ENCODE peak calls at places on chromosomes 1 and 21, in nine cellular contexts. One of them, this sample, is unnamed.

GRCh38 chr1:28417441-28418277 is 48.1 kb downstream of the PHACTR4 start:
- DNase-seq in fibroblast of mammary gland: peak
- DNase-seq in tibial nerve: no peak
- DNase-seq in HCT116: peak
- DNase-seq in thyroid gland: no peak
- DNase-seq in IMR-90: peak
- DNase-seq in B cell: no peak
- DNase-seq in progenitor cell of endocrine pancreas: no peak
- DNase-seq in pancreas: peak
- DNase-seq in this sample: no peak

GRCh38 chr1:187129132-187129531 is 300.4 kb downstream of the PLA2G4A start:
- DNase-seq in HCT116: no peak
- DNase-seq in pancreas: no peak
- DNase-seq in IMR-90: no peak
- DNase-seq in tibial nerve: no peak
- DNase-seq in B cell: no peak
- DNase-seq in fibroblast of mammary gland: no peak
- DNase-seq in progenitor cell of endocrine pancreas: no peak
- DNase-seq in thyroid gland: no peak
- DNase-seq in this sample: no peak

GRCh38 chr1:180043785-180044184 is 89.2 kb downstream of the CEP350 start:
- DNase-seq in HCT116: no peak
- DNase-seq in thyroid gland: no peak
- DNase-seq in progenitor cell of endocrine pancreas: no peak
- DNase-seq in fibroblast of mammary gland: no peak
- DNase-seq in pancreas: no peak
- DNase-seq in IMR-90: no peak
- DNase-seq in B cell: no peak
- DNase-seq in tibial nerve: no peak
- DNase-seq in this sample: no peak

GRCh38 chr1:228786361-228787129 is 51.3 kb downstream of the RHOU start:
- DNase-seq in pancreas: no peak
- DNase-seq in B cell: no peak
- DNase-seq in tibial nerve: no peak
- DNase-seq in thyroid gland: no peak
- DNase-seq in IMR-90: no peak
- DNase-seq in fibroblast of mammary gland: no peak
- DNase-seq in HCT116: no peak
- DNase-seq in progenitor cell of endocrine pancreas: no peak
- DNase-seq in this sample: no peak

GRCh38 chr1:172818841-172819527 is 160.1 kb downstream of the FASLG start:
- DNase-seq in B cell: peak
- DNase-seq in IMR-90: no peak
- DNase-seq in tibial nerve: no peak
- DNase-seq in fibroblast of mammary gland: peak
- DNase-seq in pancreas: no peak
- DNase-seq in HCT116: no peak
- DNase-seq in progenitor cell of endocrine pancreas: no peak
- DNase-seq in thyroid gland: no peak
- DNase-seq in this sample: no peak

GRCh38 chr1:17452686-17453085 is 13.2 kb upstream of the RCC2 start:
- DNase-seq in tibial nerve: no peak
- DNase-seq in progenitor cell of endocrine pancreas: no peak
- DNase-seq in fibroblast of mammary gland: no peak
- DNase-seq in IMR-90: no peak
- DNase-seq in B cell: no peak
- DNase-seq in pancreas: no peak
- DNase-seq in thyroid gland: no peak
- DNase-seq in HCT116: no peak
- DNase-seq in this sample: no peak

GRCh38 chr1:53130878-53131589 is 11.4 kb downstream of the SLC1A7 start:
- DNase-seq in pancreas: no peak
- DNase-seq in fibroblast of mammary gland: no peak
- DNase-seq in IMR-90: no peak
- DNase-seq in B cell: no peak
- DNase-seq in thyroid gland: no peak
- DNase-seq in HCT116: no peak
- DNase-seq in progenitor cell of endocrine pancreas: no peak
- DNase-seq in tibial nerve: no peak
- DNase-seq in this sample: no peak

GRCh38 chr21:31750843-31751242 is 18.9 kb upstream of the SCAF4 start:
- DNase-seq in HCT116: peak
- DNase-seq in B cell: no peak
- DNase-seq in thyroid gland: no peak
- DNase-seq in progenitor cell of endocrine pancreas: no peak
- DNase-seq in fibroblast of mammary gland: peak
- DNase-seq in tibial nerve: no peak
- DNase-seq in IMR-90: peak
- DNase-seq in pancreas: no peak
- DNase-seq in this sample: no peak

GRCh38 chr1:15110867-15111230 is 42.7 kb upstream of the TMEM51 start:
- DNase-seq in B cell: no peak
- DNase-seq in fibroblast of mammary gland: no peak
- DNase-seq in tibial nerve: no peak
- DNase-seq in progenitor cell of endocrine pancreas: no peak
- DNase-seq in thyroid gland: no peak
- DNase-seq in pancreas: no peak
- DNase-seq in HCT116: no peak
- DNase-seq in IMR-90: no peak
- DNase-seq in this sample: no peak

GRCh38 chr1:211328084-211328694 is 1.6 kb downstream of the TRAF5 start:
- DNase-seq in IMR-90: no peak
- DNase-seq in tibial nerve: no peak
- DNase-seq in thyroid gland: no peak
- DNase-seq in B cell: no peak
- DNase-seq in progenitor cell of endocrine pancreas: no peak
- DNase-seq in pancreas: no peak
- DNase-seq in HCT116: no peak
- DNase-seq in fibroblast of mammary gland: no peak
- DNase-seq in this sample: no peak

GRCh38 chr1:115429884-115430283 is 91.8 kb upstream of the NGF start:
- DNase-seq in thyroid gland: no peak
- DNase-seq in fibroblast of mammary gland: peak
- DNase-seq in pancreas: no peak
- DNase-seq in progenitor cell of endocrine pancreas: no peak
- DNase-seq in B cell: no peak
- DNase-seq in tibial nerve: no peak
- DNase-seq in HCT116: no peak
- DNase-seq in IMR-90: peak
- DNase-seq in this sample: no peak

GRCh38 chr1:119737040-119737682 is 25.4 kb downstream of the PHGDH start:
- DNase-seq in fibroblast of mammary gland: no peak
- DNase-seq in progenitor cell of endocrine pancreas: peak
- DNase-seq in tibial nerve: no peak
- DNase-seq in thyroid gland: peak
- DNase-seq in IMR-90: no peak
- DNase-seq in pancreas: peak
- DNase-seq in B cell: no peak
- DNase-seq in HCT116: no peak
- DNase-seq in this sample: no peak

GRCh38 chr1:10980841-10981727 is 31.4 kb upstream of the TARDBP start:
- DNase-seq in progenitor cell of endocrine pancreas: no peak
- DNase-seq in pancreas: no peak
- DNase-seq in fibroblast of mammary gland: peak
- DNase-seq in IMR-90: no peak
- DNase-seq in thyroid gland: peak
- DNase-seq in HCT116: no peak
- DNase-seq in B cell: no peak
- DNase-seq in tibial nerve: peak
- DNase-seq in this sample: no peak

GRCh38 chr1:236030572-236030971 is 34.3 kb downstream of the NID1 start:
- DNase-seq in pancreas: no peak
- DNase-seq in progenitor cell of endocrine pancreas: no peak
- DNase-seq in IMR-90: peak
- DNase-seq in thyroid gland: no peak
- DNase-seq in fibroblast of mammary gland: no peak
- DNase-seq in HCT116: no peak
- DNase-seq in B cell: no peak
- DNase-seq in tibial nerve: no peak
- DNase-seq in this sample: no peak

GRCh38 chr1:207838156-207839082 is 72.5 kb downstream of the CD34 start:
- DNase-seq in fibroblast of mammary gland: peak
- DNase-seq in B cell: no peak
- DNase-seq in pancreas: peak
- DNase-seq in IMR-90: no peak
- DNase-seq in tibial nerve: no peak
- DNase-seq in HCT116: no peak
- DNase-seq in progenitor cell of endocrine pancreas: no peak
- DNase-seq in thyroid gland: peak
- DNase-seq in this sample: no peak

GRCh38 chr21:42379425-42380215 is 13.3 kb upstream of the TFF1 start:
- DNase-seq in fibroblast of mammary gland: no peak
- DNase-seq in B cell: no peak
- DNase-seq in HCT116: no peak
- DNase-seq in IMR-90: no peak
- DNase-seq in pancreas: no peak
- DNase-seq in progenitor cell of endocrine pancreas: no peak
- DNase-seq in thyroid gland: no peak
- DNase-seq in tibial nerve: no peak
- DNase-seq in this sample: no peak

GRCh38 chr1:163315773-163316374 is 5.9 kb upstream of the NUF2 start:
- DNase-seq in tibial nerve: no peak
- DNase-seq in progenitor cell of endocrine pancreas: no peak
- DNase-seq in fibroblast of mammary gland: peak
- DNase-seq in B cell: no peak
- DNase-seq in thyroid gland: no peak
- DNase-seq in HCT116: no peak
- DNase-seq in IMR-90: peak
- DNase-seq in pancreas: no peak
- DNase-seq in this sample: no peak

GRCh38 chr1:78830321-78830720 is 176.2 kb downstream of the ADGRL4 start:
- DNase-seq in progenitor cell of endocrine pancreas: no peak
- DNase-seq in tibial nerve: no peak
- DNase-seq in thyroid gland: no peak
- DNase-seq in B cell: no peak
- DNase-seq in IMR-90: no peak
- DNase-seq in HCT116: no peak
- DNase-seq in pancreas: no peak
- DNase-seq in fibroblast of mammary gland: no peak
- DNase-seq in this sample: no peak

GRCh38 chr1:244077473-244078220 is 26.6 kb downstream of the ZBTB18 start:
- DNase-seq in pancreas: no peak
- DNase-seq in progenitor cell of endocrine pancreas: no peak
- DNase-seq in B cell: peak
- DNase-seq in HCT116: no peak
- DNase-seq in tibial nerve: no peak
- DNase-seq in fibroblast of mammary gland: no peak
- DNase-seq in IMR-90: no peak
- DNase-seq in thyroid gland: no peak
- DNase-seq in this sample: peak

GRCh38 chr1:17060129-17060868 is 6.5 kb upstream of the SDHB start:
- DNase-seq in tibial nerve: no peak
- DNase-seq in fibroblast of mammary gland: peak
- DNase-seq in progenitor cell of endocrine pancreas: no peak
- DNase-seq in HCT116: no peak
- DNase-seq in IMR-90: no peak
- DNase-seq in pancreas: no peak
- DNase-seq in thyroid gland: no peak
- DNase-seq in B cell: no peak
- DNase-seq in this sample: no peak

GRCh38 chr1:220378571-220379302 is 106.5 kb upstream of the RAB3GAP2 start:
- DNase-seq in thyroid gland: no peak
- DNase-seq in progenitor cell of endocrine pancreas: no peak
- DNase-seq in pancreas: no peak
- DNase-seq in IMR-90: no peak
- DNase-seq in B cell: no peak
- DNase-seq in HCT116: no peak
- DNase-seq in tibial nerve: no peak
- DNase-seq in fibroblast of mammary gland: no peak
- DNase-seq in this sample: no peak

GRCh38 chr1:204216236-204216635 is 2.4 kb upstream of the GOLT1A start:
- DNase-seq in tibial nerve: no peak
- DNase-seq in pancreas: no peak
- DNase-seq in fibroblast of mammary gland: no peak
- DNase-seq in B cell: no peak
- DNase-seq in IMR-90: no peak
- DNase-seq in thyroid gland: no peak
- DNase-seq in HCT116: no peak
- DNase-seq in progenitor cell of endocrine pancreas: no peak
- DNase-seq in this sample: no peak

DNA sequence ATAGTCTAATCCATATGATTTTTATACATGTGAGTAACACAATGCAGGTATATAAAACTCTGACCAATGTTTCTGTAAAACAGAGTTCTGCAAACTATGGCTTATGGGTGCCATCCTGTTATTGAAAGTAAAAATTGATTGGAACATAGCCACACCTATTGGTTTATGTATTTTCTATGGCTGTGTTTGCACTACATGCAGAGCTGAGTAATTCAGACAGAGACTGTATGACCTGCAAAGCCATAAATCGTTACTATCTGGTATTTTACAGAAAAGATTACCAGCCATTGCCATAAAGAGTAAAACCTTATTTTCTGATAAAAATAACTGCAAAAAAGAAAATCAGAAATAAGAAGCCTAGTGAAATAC is 13.1 kb downstream of the GBP1 start:
- DNase-seq in progenitor cell of endocrine pancreas: no peak
- DNase-seq in fibroblast of mammary gland: no peak
- DNase-seq in B cell: no peak
- DNase-seq in HCT116: no peak
- DNase-seq in IMR-90: no peak
- DNase-seq in pancreas: no peak
- DNase-seq in tibial nerve: no peak
- DNase-seq in thyroid gland: no peak
- DNase-seq in this sample: no peak
- TF ChIP-seq CTCF in progenitor cell of endocrine pancreas: no peak
- TF ChIP-seq CTCF in fibroblast of mammary gland: no peak
- TF ChIP-seq CTCF in B cell: no peak
- TF ChIP-seq CTCF in HCT116: no peak
- TF ChIP-seq CTCF in IMR-90: no peak
- TF ChIP-seq CTCF in pancreas: no peak
- TF ChIP-seq CTCF in tibial nerve: no peak
- TF ChIP-seq CTCF in thyroid gland: no peak
- TF ChIP-seq CTCF in this sample: no peak

GRCh38 chr1:30380625-30380984 is 342.8 kb downstream of the MATN1 start:
- DNase-seq in progenitor cell of endocrine pancreas: no peak
- DNase-seq in tibial nerve: no peak
- DNase-seq in B cell: no peak
- DNase-seq in pancreas: no peak
- DNase-seq in fibroblast of mammary gland: no peak
- DNase-seq in thyroid gland: no peak
- DNase-seq in HCT116: no peak
- DNase-seq in IMR-90: no peak
- DNase-seq in this sample: no peak
- TF ChIP-seq CTCF in progenitor cell of endocrine pancreas: peak
- TF ChIP-seq CTCF in tibial nerve: no peak
- TF ChIP-seq CTCF in B cell: peak
- TF ChIP-seq CTCF in pancreas: no peak
- TF ChIP-seq CTCF in fibroblast of mammary gland: no peak
- TF ChIP-seq CTCF in thyroid gland: no peak
- TF ChIP-seq CTCF in HCT116: no peak
- TF ChIP-seq CTCF in IMR-90: no peak
- TF ChIP-seq CTCF in this sample: no peak

GRCh38 chr1:214660900-214661299 is 57.9 kb downstream of the CENPF start:
- DNase-seq in B cell: no peak
- DNase-seq in pancreas: no peak
- DNase-seq in HCT116: no peak
- DNase-seq in tibial nerve: peak
- DNase-seq in thyroid gland: peak
- DNase-seq in progenitor cell of endocrine pancreas: peak
- DNase-seq in IMR-90: peak
- DNase-seq in fibroblast of mammary gland: peak
- DNase-seq in this sample: no peak
- TF ChIP-seq CTCF in B cell: no peak
- TF ChIP-seq CTCF in pancreas: no peak
- TF ChIP-seq CTCF in HCT116: no peak
- TF ChIP-seq CTCF in tibial nerve: peak
- TF ChIP-seq CTCF in thyroid gland: peak
- TF ChIP-seq CTCF in progenitor cell of endocrine pancreas: peak
- TF ChIP-seq CTCF in IMR-90: peak
- TF ChIP-seq CTCF in fibroblast of mammary gland: peak
- TF ChIP-seq CTCF in this sample: peak

GRCh38 chr1:36366091-36366661 is 19.5 kb downstream of the STK40 start:
- DNase-seq in pancreas: no peak
- DNase-seq in B cell: peak
- DNase-seq in HCT116: no peak
- DNase-seq in IMR-90: peak
- DNase-seq in fibroblast of mammary gland: peak
- DNase-seq in tibial nerve: no peak
- DNase-seq in progenitor cell of endocrine pancreas: no peak
- DNase-seq in thyroid gland: no peak
- DNase-seq in this sample: no peak
- TF ChIP-seq CTCF in pancreas: no peak
- TF ChIP-seq CTCF in B cell: no peak
- TF ChIP-seq CTCF in HCT116: no peak
- TF ChIP-seq CTCF in IMR-90: peak
- TF ChIP-seq CTCF in fibroblast of mammary gland: no peak
- TF ChIP-seq CTCF in tibial nerve: no peak
- TF ChIP-seq CTCF in progenitor cell of endocrine pancreas: no peak
- TF ChIP-seq CTCF in thyroid gland: no peak
- TF ChIP-seq CTCF in this sample: no peak